ENCODE peak calls at places on chromosomes 12 and 14, in nine cellular contexts. One of them, this sample, is unnamed.

GRCh38 chr12:130970165-130970907 is 16.6 kb downstream of the ADGRD1 start:
- DNase-seq in MM.1S: no peak
- DNase-seq in transverse colon: no peak
- DNase-seq in esophagus squamous epithelium: no peak
- DNase-seq in K562: no peak
- DNase-seq in A549: no peak
- DNase-seq in CD4-positive, alpha-beta memory T cell: no peak
- DNase-seq in Caco-2: no peak
- DNase-seq in HCT116: no peak
- DNase-seq in this sample: no peak

GRCh38 chr14:34710006-34710405 is 4.4 kb downstream of the CFL2 start:
- DNase-seq in A549: no peak
- DNase-seq in CD4-positive, alpha-beta memory T cell: no peak
- DNase-seq in Caco-2: no peak
- DNase-seq in esophagus squamous epithelium: no peak
- DNase-seq in K562: no peak
- DNase-seq in HCT116: no peak
- DNase-seq in MM.1S: no peak
- DNase-seq in transverse colon: no peak
- DNase-seq in this sample: no peak

GRCh38 chr14:73786942-73787759 is 64.5 kb upstream of the PTGR2 start:
- DNase-seq in esophagus squamous epithelium: no peak
- DNase-seq in Caco-2: peak; percentile 74
- DNase-seq in HCT116: no peak
- DNase-seq in MM.1S: peak; percentile 48
- DNase-seq in K562: peak; percentile 65
- DNase-seq in CD4-positive, alpha-beta memory T cell: peak; percentile 72
- DNase-seq in A549: peak; percentile 31
- DNase-seq in transverse colon: peak; percentile 76
- DNase-seq in this sample: peak; percentile 38

GRCh38 chr12:77236066-77236465 is 170.7 kb upstream of the E2F7 start:
- DNase-seq in K562: no peak
- DNase-seq in Caco-2: no peak
- DNase-seq in transverse colon: no peak
- DNase-seq in CD4-positive, alpha-beta memory T cell: no peak
- DNase-seq in HCT116: no peak
- DNase-seq in MM.1S: no peak
- DNase-seq in esophagus squamous epithelium: no peak
- DNase-seq in A549: no peak
- DNase-seq in this sample: no peak

GRCh38 chr14:87995500-87996275 is 2.7 kb upstream of the GALC start:
- DNase-seq in CD4-positive, alpha-beta memory T cell: no peak
- DNase-seq in transverse colon: no peak
- DNase-seq in MM.1S: no peak
- DNase-seq in HCT116: no peak
- DNase-seq in Caco-2: no peak
- DNase-seq in esophagus squamous epithelium: no peak
- DNase-seq in K562: no peak
- DNase-seq in A549: no peak
- DNase-seq in this sample: no peak

GRCh38 chr14:39266871-39267591 is 33.3 kb downstream of the MIA2 start:
- DNase-seq in CD4-positive, alpha-beta memory T cell: peak; percentile 81
- DNase-seq in K562: peak; percentile 52
- DNase-seq in transverse colon: peak; percentile 89
- DNase-seq in esophagus squamous epithelium: peak; percentile 37
- DNase-seq in HCT116: peak; percentile 85
- DNase-seq in MM.1S: peak; percentile 82
- DNase-seq in Caco-2: peak; percentile 85
- DNase-seq in A549: peak; percentile 90
- DNase-seq in this sample: peak; percentile 84

GRCh38 chr12:51678086-51678724 is 87.2 kb downstream of the SCN8A start:
- DNase-seq in esophagus squamous epithelium: no peak
- DNase-seq in transverse colon: peak; percentile 28
- DNase-seq in Caco-2: peak; percentile 77
- DNase-seq in A549: peak; percentile 74
- DNase-seq in K562: peak; percentile 52
- DNase-seq in HCT116: peak; percentile 34
- DNase-seq in MM.1S: peak; percentile 44
- DNase-seq in CD4-positive, alpha-beta memory T cell: peak; percentile 16
- DNase-seq in this sample: peak; percentile 76

GRCh38 chr14:106129274-106129673 is 602.9 kb downstream of the TMEM121 start:
- DNase-seq in MM.1S: no peak
- DNase-seq in A549: no peak
- DNase-seq in K562: no peak
- DNase-seq in Caco-2: no peak
- DNase-seq in transverse colon: no peak
- DNase-seq in CD4-positive, alpha-beta memory T cell: no peak
- DNase-seq in esophagus squamous epithelium: no peak
- DNase-seq in HCT116: no peak
- DNase-seq in this sample: peak; percentile 9

GRCh38 chr14:49962616-49963015 is 69.7 kb downstream of the ARF6 start:
- DNase-seq in CD4-positive, alpha-beta memory T cell: no peak
- DNase-seq in K562: peak; percentile 36
- DNase-seq in A549: no peak
- DNase-seq in HCT116: no peak
- DNase-seq in transverse colon: peak; percentile 75
- DNase-seq in Caco-2: no peak
- DNase-seq in esophagus squamous epithelium: no peak
- DNase-seq in MM.1S: no peak
- DNase-seq in this sample: no peak

GRCh38 chr14:105501504-105502291 is 10.7 kb downstream of the TEDC1 start:
- DNase-seq in MM.1S: no peak
- DNase-seq in Caco-2: no peak
- DNase-seq in HCT116: no peak
- DNase-seq in transverse colon: no peak
- DNase-seq in CD4-positive, alpha-beta memory T cell: no peak
- DNase-seq in K562: no peak
- DNase-seq in esophagus squamous epithelium: no peak
- DNase-seq in A549: no peak
- DNase-seq in this sample: peak; percentile 12

GRCh38 chr12:27344760-27345159 is 12.1 kb downstream of the BMAL2 start:
- DNase-seq in A549: no peak
- DNase-seq in MM.1S: no peak
- DNase-seq in transverse colon: no peak
- DNase-seq in HCT116: no peak
- DNase-seq in CD4-positive, alpha-beta memory T cell: no peak
- DNase-seq in esophagus squamous epithelium: no peak
- DNase-seq in K562: no peak
- DNase-seq in Caco-2: no peak
- DNase-seq in this sample: no peak

GRCh38 chr14:32764131-32764530 is 174.5 kb upstream of the NPAS3 start:
- DNase-seq in Caco-2: no peak
- DNase-seq in CD4-positive, alpha-beta memory T cell: no peak
- DNase-seq in esophagus squamous epithelium: no peak
- DNase-seq in K562: no peak
- DNase-seq in A549: no peak
- DNase-seq in transverse colon: no peak
- DNase-seq in HCT116: no peak
- DNase-seq in MM.1S: no peak
- DNase-seq in this sample: no peak

GRCh38 chr14:39430762-39431415 is 1.3 kb downstream of the FBXO33 start:
- DNase-seq in CD4-positive, alpha-beta memory T cell: no peak
- DNase-seq in K562: no peak
- DNase-seq in esophagus squamous epithelium: no peak
- DNase-seq in Caco-2: no peak
- DNase-seq in HCT116: no peak
- DNase-seq in transverse colon: no peak
- DNase-seq in A549: peak; percentile 4
- DNase-seq in MM.1S: no peak
- DNase-seq in this sample: peak; percentile 41

GRCh38 chr12:92444763-92445162 is 258.0 kb upstream of the PLEKHG7 start:
- DNase-seq in K562: no peak
- DNase-seq in HCT116: no peak
- DNase-seq in A549: no peak
- DNase-seq in esophagus squamous epithelium: no peak
- DNase-seq in transverse colon: peak; percentile 24
- DNase-seq in Caco-2: no peak
- DNase-seq in MM.1S: no peak
- DNase-seq in CD4-positive, alpha-beta memory T cell: no peak
- DNase-seq in this sample: no peak

GRCh38 chr12:127133675-127134335 is 1133.2 kb upstream of the TMEM132C start:
- DNase-seq in A549: no peak
- DNase-seq in Caco-2: no peak
- DNase-seq in MM.1S: no peak
- DNase-seq in HCT116: no peak
- DNase-seq in CD4-positive, alpha-beta memory T cell: no peak
- DNase-seq in K562: no peak
- DNase-seq in esophagus squamous epithelium: no peak
- DNase-seq in transverse colon: no peak
- DNase-seq in this sample: no peak

GRCh38 chr12:28390716-28391452 is 200.6 kb downstream of the CCDC91 start:
- DNase-seq in CD4-positive, alpha-beta memory T cell: no peak
- DNase-seq in transverse colon: no peak
- DNase-seq in MM.1S: no peak
- DNase-seq in HCT116: no peak
- DNase-seq in A549: no peak
- DNase-seq in Caco-2: no peak
- DNase-seq in K562: no peak
- DNase-seq in esophagus squamous epithelium: no peak
- DNase-seq in this sample: no peak

GRCh38 chr14:104554088-104554607 is 25.4 kb upstream of the C14orf180 start:
- DNase-seq in CD4-positive, alpha-beta memory T cell: no peak
- DNase-seq in HCT116: no peak
- DNase-seq in K562: no peak
- DNase-seq in esophagus squamous epithelium: no peak
- DNase-seq in Caco-2: no peak
- DNase-seq in A549: no peak
- DNase-seq in transverse colon: no peak
- DNase-seq in MM.1S: no peak
- DNase-seq in this sample: no peak

GRCh38 chr12:113874999-113875561 is 91.0 kb downstream of the RBM19 start:
- DNase-seq in HCT116: no peak
- DNase-seq in esophagus squamous epithelium: no peak
- DNase-seq in Caco-2: no peak
- DNase-seq in K562: no peak
- DNase-seq in MM.1S: no peak
- DNase-seq in CD4-positive, alpha-beta memory T cell: no peak
- DNase-seq in transverse colon: peak; percentile 25
- DNase-seq in A549: peak; percentile 32
- DNase-seq in this sample: no peak

GRCh38 chr12:88299567-88300101 is 157.5 kb downstream of the TMTC3 start:
- DNase-seq in Caco-2: no peak
- DNase-seq in esophagus squamous epithelium: no peak
- DNase-seq in CD4-positive, alpha-beta memory T cell: no peak
- DNase-seq in HCT116: peak; percentile 34
- DNase-seq in transverse colon: no peak
- DNase-seq in K562: peak; percentile 10
- DNase-seq in MM.1S: peak; percentile 71
- DNase-seq in A549: peak; percentile 96
- DNase-seq in this sample: no peak

GRCh38 chr14:60904381-60904780 is 76.5 kb downstream of the TRMT5 start:
- DNase-seq in MM.1S: no peak
- DNase-seq in transverse colon: no peak
- DNase-seq in CD4-positive, alpha-beta memory T cell: no peak
- DNase-seq in HCT116: no peak
- DNase-seq in K562: no peak
- DNase-seq in esophagus squamous epithelium: no peak
- DNase-seq in A549: no peak
- DNase-seq in Caco-2: no peak
- DNase-seq in this sample: no peak
- H3K4me1 ChIP-seq in MM.1S: no peaks in the 10 kb centered on the region
- H3K4me1 ChIP-seq in transverse colon: no peaks in the 10 kb centered on the region
- H3K4me1 ChIP-seq in CD4-positive, alpha-beta memory T cell: no peaks in the 10 kb centered on the region
- H3K4me1 ChIP-seq in HCT116: no peaks in the 10 kb centered on the region
- H3K4me1 ChIP-seq in K562: no peaks in the 10 kb centered on the region
- H3K4me1 ChIP-seq in esophagus squamous epithelium: no peaks in the 10 kb centered on the region
- H3K4me1 ChIP-seq in A549: no peaks in the 10 kb centered on the region
- H3K4me1 ChIP-seq in Caco-2: no peaks in the 10 kb centered on the region
- H3K4me1 ChIP-seq in this sample: peaks cover 2% of the 10 kb centered on the region

GRCh38 chr14:78805586-78805985 is 635.4 kb downstream of the NRXN3 start:
- DNase-seq in transverse colon: no peak
- DNase-seq in CD4-positive, alpha-beta memory T cell: no peak
- DNase-seq in Caco-2: no peak
- DNase-seq in HCT116: no peak
- DNase-seq in esophagus squamous epithelium: no peak
- DNase-seq in MM.1S: no peak
- DNase-seq in A549: no peak
- DNase-seq in K562: no peak
- DNase-seq in this sample: no peak
- H3K4me1 ChIP-seq in transverse colon: no peaks in the 10 kb centered on the region
- H3K4me1 ChIP-seq in CD4-positive, alpha-beta memory T cell: no peaks in the 10 kb centered on the region
- H3K4me1 ChIP-seq in Caco-2: no peaks in the 10 kb centered on the region
- H3K4me1 ChIP-seq in HCT116: no peaks in the 10 kb centered on the region
- H3K4me1 ChIP-seq in esophagus squamous epithelium: no peaks in the 10 kb centered on the region
- H3K4me1 ChIP-seq in MM.1S: no peaks in the 10 kb centered on the region
- H3K4me1 ChIP-seq in A549: no peaks in the 10 kb centered on the region
- H3K4me1 ChIP-seq in K562: no peaks in the 10 kb centered on the region
- H3K4me1 ChIP-seq in this sample: no peaks in the 10 kb centered on the region

GRCh38 chr12:10252201-10252600 is 39.5 kb downstream of the GABARAPL1 start:
- DNase-seq in A549: no peak
- DNase-seq in HCT116: no peak
- DNase-seq in Caco-2: no peak
- DNase-seq in K562: no peak
- DNase-seq in CD4-positive, alpha-beta memory T cell: no peak
- DNase-seq in MM.1S: no peak
- DNase-seq in esophagus squamous epithelium: no peak
- DNase-seq in transverse colon: no peak
- DNase-seq in this sample: no peak

GRCh38 chr12:10256064-10256463 is 43.4 kb downstream of the GABARAPL1 start:
- DNase-seq in Caco-2: no peak
- DNase-seq in A549: no peak
- DNase-seq in HCT116: no peak
- DNase-seq in transverse colon: no peak
- DNase-seq in CD4-positive, alpha-beta memory T cell: no peak
- DNase-seq in esophagus squamous epithelium: no peak
- DNase-seq in MM.1S: no peak
- DNase-seq in K562: no peak
- DNase-seq in this sample: no peak

GRCh38 chr12:10249690-10250455 is 37.2 kb downstream of the GABARAPL1 start:
- DNase-seq in esophagus squamous epithelium: no peak
- DNase-seq in MM.1S: no peak
- DNase-seq in HCT116: no peak
- DNase-seq in K562: no peak
- DNase-seq in transverse colon: no peak
- DNase-seq in A549: no peak
- DNase-seq in CD4-positive, alpha-beta memory T cell: no peak
- DNase-seq in Caco-2: no peak
- DNase-seq in this sample: no peak

GRCh38 chr12:10247659-10248058 is 35.0 kb downstream of the GABARAPL1 start:
- DNase-seq in MM.1S: no peak
- DNase-seq in esophagus squamous epithelium: no peak
- DNase-seq in transverse colon: no peak
- DNase-seq in Caco-2: no peak
- DNase-seq in CD4-positive, alpha-beta memory T cell: no peak
- DNase-seq in A549: no peak
- DNase-seq in HCT116: no peak
- DNase-seq in K562: no peak
- DNase-seq in this sample: no peak

GRCh38 chr12:10251669-10252068 is 39.0 kb downstream of the GABARAPL1 start:
- DNase-seq in MM.1S: no peak
- DNase-seq in CD4-positive, alpha-beta memory T cell: no peak
- DNase-seq in transverse colon: no peak
- DNase-seq in K562: no peak
- DNase-seq in Caco-2: no peak
- DNase-seq in HCT116: no peak
- DNase-seq in esophagus squamous epithelium: no peak
- DNase-seq in A549: no peak
- DNase-seq in this sample: no peak
- H3K4me1 ChIP-seq in MM.1S: no peaks in the 10 kb centered on the region
- H3K4me1 ChIP-seq in CD4-positive, alpha-beta memory T cell: no peaks in the 10 kb centered on the region
- H3K4me1 ChIP-seq in transverse colon: no peaks in the 10 kb centered on the region
- H3K4me1 ChIP-seq in K562: no peaks in the 10 kb centered on the region
- H3K4me1 ChIP-seq in Caco-2: no peaks in the 10 kb centered on the region
- H3K4me1 ChIP-seq in HCT116: no peaks in the 10 kb centered on the region
- H3K4me1 ChIP-seq in esophagus squamous epithelium: no peaks in the 10 kb centered on the region
- H3K4me1 ChIP-seq in A549: no peaks in the 10 kb centered on the region
- H3K4me1 ChIP-seq in this sample: no peaks in the 10 kb centered on the region

GRCh38 chr12:12616512-12617275 is 5.0 kb downstream of the CREBL2 start:
- DNase-seq in Caco-2: no peak
- DNase-seq in esophagus squamous epithelium: no peak
- DNase-seq in A549: no peak
- DNase-seq in K562: no peak
- DNase-seq in transverse colon: no peak
- DNase-seq in CD4-positive, alpha-beta memory T cell: peak; percentile 14
- DNase-seq in HCT116: no peak
- DNase-seq in MM.1S: no peak
- DNase-seq in this sample: no peak
- H3K4me1 ChIP-seq in Caco-2: no peaks in the 10 kb centered on the region
- H3K4me1 ChIP-seq in esophagus squamous epithelium: peaks cover 47% of the 10 kb centered on the region
- H3K4me1 ChIP-seq in A549: peaks cover 24% of the 10 kb centered on the region
- H3K4me1 ChIP-seq in K562: peaks cover 8% of the 10 kb centered on the region
- H3K4me1 ChIP-seq in transverse colon: peaks cover 9% of the 10 kb centered on the region
- H3K4me1 ChIP-seq in CD4-positive, alpha-beta memory T cell: peaks cover 83% of the 10 kb centered on the region
- H3K4me1 ChIP-seq in HCT116: peaks cover 6% of the 10 kb centered on the region
- H3K4me1 ChIP-seq in MM.1S: peaks cover 7% of the 10 kb centered on the region
- H3K4me1 ChIP-seq in this sample: peaks cover 7% of the 10 kb centered on the region

This sample was measured in HAP-1.